ENCODE peak calls at places on chromosome 13, in nine cellular contexts. M, R, D, H, U, O, I, S and T are unnamed samples.

GRCh38 chr13:94703271-94703670 is 9.1 kb downstream of the SOX21 start:
- DNase-seq in M (no peak), R (no peak), D (no peak), H (no peak), U (no peak), O (no peak), I (no peak), S (no peak), T (no peak)

GRCh38 chr13:113000575-113000974 is 31.6 kb downstream of the MCF2L start:
- DNase-seq in M (no peak), R (no peak), D (no peak), H (no peak), U (no peak), O (no peak), I (no peak), S (no peak), T (no peak)

GRCh38 chr13:110161112-110161897 is 145.7 kb downstream of the COL4A1 start:
- DNase-seq in M (no peak), R (no peak), D (no peak), H (no peak), U (no peak), O (no peak), I (no peak), S (no peak), T (no peak)

GRCh38 chr13:34627905-34628682 is 314.0 kb upstream of the NBEA start:
- DNase-seq in M (peak), R (no peak), D (no peak), H (no peak), U (no peak), O (no peak), I (no peak), S (no peak), T (no peak)

GRCh38 chr13:40779049-40779448 is 8.1 kb upstream of the MRPS31 start:
- DNase-seq in M (no peak), R (no peak), D (no peak), H (no peak), U (no peak), O (no peak), I (no peak), S (no peak), T (no peak)

GRCh38 chr13:114118086-114118762 is 14.2 kb downstream of the RASA3 start:
- DNase-seq in M (no peak), R (peak), D (no peak), H (no peak), U (no peak), O (no peak), I (no peak), S (no peak), T (no peak)

GRCh38 chr13:110915874-110916670 is 1.2 kb upstream of the ANKRD10 start:
- DNase-seq in M (peak), R (peak), D (no peak), H (no peak), U (no peak), O (peak), I (no peak), S (no peak), T (no peak)

GRCh38 chr13:36214163-36214921 is at the start of gene SOHLH2:
- DNase-seq in M (no peak), R (no peak), D (no peak), H (no peak), U (no peak), O (no peak), I (no peak), S (no peak), T (no peak)

GRCh38 chr13:111902726-111903125 is 164.2 kb upstream of the SOX1 start:
- DNase-seq in M (no peak), R (no peak), D (no peak), H (no peak), U (no peak), O (no peak), I (no peak), S (no peak), T (no peak)